ENCODE peak calls at places on chromosomes 1 and 21, in four cellular contexts. One of them, this sample, is unnamed.

GRCh38 chr1:70475023-70475422 is 64.0 kb downstream of the CTH start:
- DNase-seq in endodermal cell: no peak
- DNase-seq in HAP-1: no peak
- DNase-seq in A172: no peak
- DNase-seq in this sample: no peak

GRCh38 chr1:170707116-170707515 is 43.2 kb downstream of the PRRX1 start:
- DNase-seq in endodermal cell: no peak
- DNase-seq in HAP-1: no peak
- DNase-seq in A172: no peak
- DNase-seq in this sample: no peak

GRCh38 chr1:194755241-194755953 is 1569.0 kb upstream of the B3GALT2 start:
- DNase-seq in endodermal cell: no peak
- DNase-seq in HAP-1: no peak
- DNase-seq in A172: no peak
- DNase-seq in this sample: no peak

GRCh38 chr1:36306210-36306901 is at the start of gene SH3D21:
- DNase-seq in endodermal cell: peak; percentile 93
- DNase-seq in HAP-1: peak; percentile 46
- DNase-seq in A172: no peak
- DNase-seq in this sample: peak; percentile 66

GRCh38 chr1:169909499-169909898 is 15.8 kb upstream of the SCYL3 start:
- DNase-seq in endodermal cell: no peak
- DNase-seq in HAP-1: no peak
- DNase-seq in A172: no peak
- DNase-seq in this sample: no peak

GRCh38 chr1:113972954-113973353 is 6.3 kb upstream of the OLFML3 start:
- DNase-seq in endodermal cell: no peak
- DNase-seq in HAP-1: no peak
- DNase-seq in A172: no peak
- DNase-seq in this sample: no peak

GRCh38 chr1:42003433-42003832 is 84.7 kb upstream of the HIVEP3 start:
- DNase-seq in endodermal cell: no peak
- DNase-seq in HAP-1: no peak
- DNase-seq in A172: peak; percentile 10
- DNase-seq in this sample: no peak

GRCh38 chr1:102191723-102192122 is 195.0 kb upstream of the OLFM3 start:
- DNase-seq in endodermal cell: peak; percentile 71
- DNase-seq in HAP-1: peak; percentile 67
- DNase-seq in A172: peak; percentile 8
- DNase-seq in this sample: peak; percentile 6

GRCh38 chr1:245822997-245823396 is 668.2 kb downstream of the KIF26B start:
- DNase-seq in endodermal cell: no peak
- DNase-seq in HAP-1: no peak
- DNase-seq in A172: peak; percentile 95
- DNase-seq in this sample: no peak

GRCh38 chr1:150409504-150410362 is 45.8 kb downstream of the RPRD2 start:
- DNase-seq in endodermal cell: no peak
- DNase-seq in HAP-1: no peak
- DNase-seq in A172: no peak
- DNase-seq in this sample: no peak

GRCh38 chr1:210407207-210407886 is 78.6 kb downstream of the HHAT start:
- DNase-seq in endodermal cell: peak; percentile 92
- DNase-seq in HAP-1: peak; percentile 83
- DNase-seq in A172: peak; percentile 81
- DNase-seq in this sample: peak; percentile 67

GRCh38 chr1:166511754-166512153 is 327.5 kb upstream of the POGK start:
- DNase-seq in endodermal cell: no peak
- DNase-seq in HAP-1: no peak
- DNase-seq in A172: no peak
- DNase-seq in this sample: no peak

GRCh38 chr21:26055841-26056264 is 114.7 kb downstream of the APP start:
- DNase-seq in endodermal cell: no peak
- DNase-seq in HAP-1: no peak
- DNase-seq in A172: no peak
- DNase-seq in this sample: no peak

GRCh38 chr1:233376711-233377110 is 49.2 kb downstream of the MAP3K21 start:
- DNase-seq in endodermal cell: no peak
- DNase-seq in HAP-1: no peak
- DNase-seq in A172: no peak
- DNase-seq in this sample: no peak

GRCh38 chr1:71850936-71851335 is 431.4 kb downstream of the NEGR1 start:
- DNase-seq in endodermal cell: no peak
- DNase-seq in HAP-1: no peak
- DNase-seq in A172: no peak
- DNase-seq in this sample: no peak

GRCh38 chr21:25307489-25307888 is 299.8 kb downstream of the MRPL39 start:
- DNase-seq in endodermal cell: no peak
- DNase-seq in HAP-1: no peak
- DNase-seq in A172: peak; percentile 60
- DNase-seq in this sample: no peak

GRCh38 chr1:229209386-229209785 is 61.5 kb upstream of the RAB4A start:
- DNase-seq in endodermal cell: no peak
- DNase-seq in HAP-1: no peak
- DNase-seq in A172: no peak
- DNase-seq in this sample: no peak

GRCh38 chr1:94929816-94930215 is 2.9 kb upstream of the CNN3 start:
- DNase-seq in endodermal cell: peak; percentile 83
- DNase-seq in HAP-1: no peak
- DNase-seq in A172: no peak
- DNase-seq in this sample: no peak

GRCh38 chr1:2783069-2783434 is 18.4 kb downstream of the TTC34 start:
- DNase-seq in endodermal cell: peak; percentile 12
- DNase-seq in HAP-1: no peak
- DNase-seq in A172: no peak
- DNase-seq in this sample: peak; percentile 18

GRCh38 chr1:108719654-108720435 is 7.1 kb downstream of the FNDC7 start:
- DNase-seq in endodermal cell: no peak
- DNase-seq in HAP-1: no peak
- DNase-seq in A172: peak; percentile 88
- DNase-seq in this sample: no peak

GRCh38 chr1:200176181-200176580 is 148.7 kb downstream of the NR5A2 start:
- DNase-seq in endodermal cell: no peak
- DNase-seq in HAP-1: no peak
- DNase-seq in A172: no peak
- DNase-seq in this sample: no peak